ENCODE peak calls at places on chromosomes 16 and 17, in ten cellular contexts. V is brain microvascular endothelial cell, M is foreskin keratinocyte, N is Calu3, I is COR-L47, Q is sciatic nerve, T is GM23248, A is glutamatergic neuron, O is T-helper 2 cell, P is MG63. F is an unnamed sample.

GRCh38 chr17:41959030-41959335 is 7.6 kb upstream of the CNP start:
- DNase-seq in V (no peak), M (no peak), N (no peak), I (no peak), Q (no peak), T (no peak), A (no peak), O (no peak), P (no peak), F (no peak)

GRCh38 chr17:2712300-2713043 is 908 bp upstream of the CLUH start:
- DNase-seq in V (no peak), M (no peak), N (no peak), I (no peak), Q (no peak), T (no peak), A (no peak), O (no peak), P (no peak), F (no peak)

GRCh38 chr17:82490512-82491195 is 28.9 kb upstream of the FOXK2 start:
- DNase-seq in V (no peak), M (no peak), N (no peak), I (peak), Q (no peak), T (no peak), A (no peak), O (no peak), P (no peak), F (no peak)

GRCh38 chr17:81301195-81302144 is 6.4 kb upstream of the SLC38A10 start:
- DNase-seq in V (no peak), M (no peak), N (no peak), I (no peak), Q (no peak), T (peak), A (no peak), O (no peak), P (no peak), F (no peak)

GRCh38 chr16:25065899-25066298 is 45.6 kb upstream of the LCMT1 start:
- DNase-seq in V (no peak), M (no peak), N (no peak), I (no peak), Q (no peak), T (no peak), A (no peak), O (no peak), P (no peak), F (no peak)

GRCh38 chr16:19424478-19424877 is 6.8 kb downstream of the TMC5 start:
- DNase-seq in V (no peak), M (no peak), N (no peak), I (no peak), Q (no peak), T (no peak), A (no peak), O (no peak), P (no peak), F (no peak)

GRCh38 chr16:2231016-2231931 is 5.0 kb upstream of the DNASE1L2 start:
- DNase-seq in V (no peak), M (peak), N (no peak), I (no peak), Q (no peak), T (no peak), A (no peak), O (no peak), P (no peak), F (no peak)

GRCh38 chr16:74743668-74744299 is 30.8 kb downstream of the FA2H start:
- DNase-seq in V (peak), M (peak), N (peak), I (peak), Q (peak), T (peak), A (no peak), O (no peak), P (peak), F (no peak)

GRCh38 chr17:47935961-47936360 is 5.4 kb upstream of the PNPO start:
- DNase-seq in V (peak), M (peak), N (peak), I (no peak), Q (no peak), T (peak), A (no peak), O (no peak), P (peak), F (peak)

GRCh38 chr17:77316191-77316641 is 175.4 kb downstream of the SEC14L1 start:
- DNase-seq in V (peak), M (peak), N (no peak), I (no peak), Q (peak), T (peak), A (peak), O (no peak), P (peak), F (no peak)

GRCh38 chr16:57377080-57377841 is 5.0 kb downstream of the CX3CL1 start:
- DNase-seq in V (no peak), M (peak), N (peak), I (no peak), Q (no peak), T (no peak), A (no peak), O (no peak), P (no peak), F (no peak)

GRCh38 chr17:81251943-81252301 is 12.8 kb downstream of the NDUFAF8 start:
- DNase-seq in V (no peak), M (no peak), N (no peak), I (no peak), Q (no peak), T (no peak), A (peak), O (no peak), P (no peak), F (no peak)

GRCh38 chr17:67636312-67636711 is 81.4 kb upstream of the NOL11 start:
- DNase-seq in V (no peak), M (no peak), N (no peak), I (no peak), Q (no peak), T (no peak), A (no peak), O (no peak), P (no peak), F (no peak)

F was measured in RKO.